ENCODE peak calls at places on chromosomes 5 and 9, in nine cellular contexts. J is H4; U is HCT116; W is renal cortical epithelial cell; C is iris pigment epithelial cell; S is naive thymus-derived CD4-positive, alpha-beta T cell; V is HEK293T; I is AG08396; G is ELR. P is an unnamed sample.
A peak's percentile ranks its signal among the peaks of the same experiment; 100 is the strongest.

GRCh38 chr9:90007516-90008430 is 403.0 kb downstream of the GADD45G start:
- DNase-seq in C (peak; percentile 62), G (no peak), J (peak; percentile 31), W (peak; percentile 82), I (peak; percentile 64), S (no peak), V (no peak), U (no peak), P (peak; percentile 52)

GRCh38 chr9:131475956-131476776 is 26.6 kb upstream of the POMT1 start:
- DNase-seq in V (no peak), S (no peak), C (no peak), W (no peak), U (no peak), J (no peak), G (no peak), I (no peak), P (no peak)

GRCh38 chr5:39140558-39141168 is 66.5 kb upstream of the RICTOR start:
- DNase-seq in G (peak; percentile 50), U (no peak), I (no peak), V (no peak), S (no peak), C (peak; percentile 25), W (no peak), J (no peak), P (no peak)

GRCh38 chr9:135662758-135663450 is at the start of gene LCN9:
- DNase-seq in G (peak; percentile 5), C (peak; percentile 30), J (peak; percentile 57), W (no peak), S (no peak), V (no peak), U (no peak), I (peak; percentile 3), P (no peak)

GRCh38 chr9:18761742-18762141 is 271.3 kb downstream of the SAXO1 start:
- DNase-seq in G (no peak), S (no peak), V (no peak), I (no peak), W (no peak), C (no peak), J (no peak), U (no peak), P (no peak)

GRCh38 chr9:5939530-5939929 is 48.8 kb downstream of the MLANA start:
- DNase-seq in U (no peak), J (no peak), W (no peak), V (no peak), I (no peak), G (no peak), S (no peak), C (no peak), P (no peak)

GRCh38 chr5:40755093-40755406 is 711 bp downstream of the TTC33 start:
- DNase-seq in I (peak; percentile 79), C (peak; percentile 90), S (peak; percentile 68), G (peak; percentile 88), W (peak; percentile 82), U (peak; percentile 59), J (peak; percentile 83), V (peak; percentile 69), P (peak; percentile 83)

GRCh38 chr5:139745800-139746690 is 49.6 kb upstream of the PSD2 start:
- DNase-seq in C (peak; percentile 80), V (peak; percentile 86), I (peak; percentile 87), W (peak; percentile 86), G (peak; percentile 79), S (peak; percentile 64), U (peak; percentile 72), J (no peak), P (peak; percentile 85)

GRCh38 chr5:140833993-140834392 is at the start of gene PCDHA7:
- DNase-seq in G (peak; percentile 16), W (peak; percentile 6), J (no peak), U (no peak), I (peak; percentile 26), C (peak; percentile 12), S (no peak), V (no peak), P (no peak)

GRCh38 chr9:133705576-133705975 is 32.6 kb downstream of the SARDH start:
- DNase-seq in I (no peak), J (no peak), U (no peak), G (no peak), C (no peak), V (no peak), W (no peak), S (no peak), P (no peak)

GRCh38 chr9:110126986-110127864 is 80.7 kb downstream of the C9orf152 start:
- DNase-seq in J (no peak), C (peak; percentile 72), G (no peak), S (no peak), W (no peak), I (peak; percentile 37), U (no peak), V (no peak), P (no peak)

GRCh38 chr5:56610093-56610698 is 205.2 kb upstream of the MAP3K1 start:
- DNase-seq in I (no peak), U (no peak), C (no peak), V (no peak), J (no peak), G (no peak), S (no peak), W (no peak), P (no peak)

GRCh38 chr5:102787134-102787533 is 32.0 kb downstream of the PAM start:
- DNase-seq in J (no peak), W (no peak), V (no peak), I (no peak), G (no peak), C (no peak), U (no peak), S (no peak), P (no peak)